ENCODE peak calls at places on chromosomes 6 and 20, in four cellular contexts. V, M, H and Z are unnamed samples. For H3K79me1, the result is how much of the 10 kb centered on the place peaks cover.

GRCh38 chr20:56628015-56628872 is 862 bp upstream of the TFAP2C start:
- DNase-seq in H (peak), M (peak), V (no peak), Z (peak)

GRCh38 chr6:111361648-111362047 is 121.4 kb downstream of the REV3L start:
- DNase-seq in V (peak), M (no peak), H (peak), Z (peak)

GRCh38 chr6:118580585-118581419 is 32.7 kb downstream of the PLN start:
- DNase-seq in H (peak), V (peak), M (no peak), Z (peak)

GRCh38 chr6:164928366-164929154 is 380.8 kb downstream of the C6orf118 start:
- DNase-seq in V (no peak), M (no peak), H (no peak), Z (no peak)

GRCh38 chr20:43983359-43983758 is 68.7 kb downstream of the TOX2 start:
- DNase-seq in V (no peak), H (peak), M (peak), Z (peak)

GRCh38 chr6:95094751-95095150 is 482.6 kb upstream of the MANEA start:
- DNase-seq in V (peak), M (no peak), H (peak), Z (no peak)

GRCh38 chr20:11044561-11044960 is 370.8 kb upstream of the JAG1 start:
- DNase-seq in H (peak), V (no peak), M (no peak), Z (no peak)

GRCh38 chr6:167485186-167485978 is 160.5 kb downstream of the TTLL2 start:
- DNase-seq in V (no peak), H (no peak), M (no peak), Z (no peak)

GRCh38 chr6:45420083-45420908 is 42.6 kb upstream of the SUPT3H start:
- DNase-seq in V (peak), H (peak), M (no peak), Z (no peak)

GRCh38 chr6:74197310-74197709 is 501.3 kb downstream of the CD109 start:
- DNase-seq in M (no peak), V (no peak), H (no peak), Z (no peak)

GRCh38 chr6:10857259-10857658 is 18.9 kb upstream of the MAK start:
- DNase-seq in M (no peak), V (no peak), H (no peak), Z (no peak)
- H4K5ac ChIP-seq in M (no peak), V (no peak), H (no peak), Z (no peak)

DNA sequence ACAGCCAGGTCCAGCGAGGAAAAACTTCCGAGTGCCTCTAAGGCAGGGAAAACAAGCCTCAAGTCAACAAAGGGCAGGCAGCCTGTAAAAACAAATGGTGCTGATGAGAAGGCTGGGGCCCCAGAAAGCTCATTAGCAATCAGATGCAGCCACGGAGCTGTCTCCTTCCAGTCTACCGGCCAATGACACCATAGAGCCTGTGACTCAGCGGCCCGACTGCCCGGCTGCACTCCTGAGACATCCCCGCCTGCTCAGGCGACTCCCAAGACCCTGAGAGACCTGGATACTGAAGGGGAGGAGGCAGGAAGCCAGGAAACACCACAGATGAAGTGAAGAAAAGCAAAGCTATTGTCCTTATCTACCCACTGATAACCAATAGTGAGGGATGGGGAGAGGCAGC is 120.1 kb upstream of the HDDC2 start:
- DNase-seq in V (no peak), H (peak), M (peak), Z (peak)
- H3K79me1 ChIP-seq in V (under half), H (under half), M (under half), Z (under half)

DNA sequence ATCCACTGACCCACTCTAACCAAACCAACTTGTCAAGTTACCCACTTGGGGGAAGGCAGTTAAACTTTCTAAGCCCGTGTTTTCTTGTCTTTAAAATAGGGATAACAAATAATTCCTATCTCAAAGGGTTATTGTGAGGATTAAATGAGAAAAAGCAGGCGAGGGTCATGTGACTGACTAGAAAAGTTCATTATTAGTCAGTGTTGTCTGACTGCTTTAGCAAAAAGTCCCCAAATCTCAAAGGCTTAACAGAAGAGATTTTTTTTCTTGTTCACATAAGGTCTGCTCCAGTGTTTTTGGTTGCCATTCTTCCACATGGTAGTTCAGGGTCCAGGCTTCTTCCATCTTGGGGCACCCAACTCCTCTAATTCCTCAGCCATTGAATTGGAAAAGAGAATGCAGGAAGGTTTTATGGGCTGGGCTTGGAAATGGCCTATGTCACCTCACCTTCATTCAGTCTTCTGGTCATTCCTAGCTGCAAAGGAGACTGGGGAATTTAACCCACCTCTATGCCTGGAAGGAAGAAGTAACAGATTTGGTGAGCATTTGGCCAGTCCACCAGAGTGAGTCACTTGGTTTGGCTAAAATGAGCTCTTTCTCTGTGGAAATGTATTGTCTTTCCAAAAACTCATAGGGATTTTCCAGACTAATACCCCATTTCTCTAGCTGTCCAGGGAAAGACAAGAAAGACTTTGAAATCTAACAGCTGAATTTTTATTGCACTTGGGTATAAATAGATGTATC is 77.0 kb downstream of the CAP2 start:
- DNase-seq in V (peak), H (no peak), M (peak), Z (no peak)
- H4K5ac ChIP-seq in V (peak), H (no peak), M (no peak), Z (no peak)

GRCh38 chr6:109469591-109470189 is 13.3 kb downstream of the ZBTB24 start:
- DNase-seq in H (no peak), M (no peak), V (no peak), Z (no peak)
- H3K79me1 ChIP-seq in H (under half), M (under half), V (under half), Z (under half)

GRCh38 chr20:16491277-16491912 is 81.9 kb downstream of the KIF16B start:
- DNase-seq in V (peak), M (no peak), H (no peak), Z (no peak)
- H4K5ac ChIP-seq in V (no peak), M (no peak), H (no peak), Z (no peak)